ENCODE peak calls at places on chromosome 2, in six cellular contexts. One of them, this sample, is unnamed.

GRCh38 chr2:195396479-195396878 is 260.5 kb upstream of the SLC39A10 start:
- DNase-seq in H1: no peak
- DNase-seq in HepG2: no peak
- DNase-seq in SK-N-SH: no peak
- DNase-seq in K562: no peak
- DNase-seq in HCT116: no peak
- DNase-seq in this sample: no peak

GRCh38 chr2:239273280-239274234 is 127.3 kb downstream of the HDAC4 start:
- DNase-seq in HepG2: no peak
- DNase-seq in K562: no peak
- DNase-seq in H1: no peak
- DNase-seq in HCT116: no peak
- DNase-seq in SK-N-SH: no peak
- DNase-seq in this sample: no peak

GRCh38 chr2:63000801-63001200 is 49.8 kb upstream of the OTX1 start:
- DNase-seq in SK-N-SH: no peak
- DNase-seq in H1: no peak
- DNase-seq in HepG2: no peak
- DNase-seq in K562: no peak
- DNase-seq in HCT116: no peak
- DNase-seq in this sample: no peak

GRCh38 chr2:170022692-170023091 is 155.3 kb upstream of the MYO3B start:
- DNase-seq in SK-N-SH: no peak
- DNase-seq in H1: no peak
- DNase-seq in HepG2: no peak
- DNase-seq in HCT116: no peak
- DNase-seq in K562: no peak
- DNase-seq in this sample: no peak

GRCh38 chr2:68253211-68254068 is 1.1 kb upstream of the PPP3R1 start:
- DNase-seq in HepG2: peak
- DNase-seq in H1: no peak
- DNase-seq in K562: no peak
- DNase-seq in SK-N-SH: peak
- DNase-seq in HCT116: no peak
- DNase-seq in this sample: no peak

GRCh38 chr2:24287171-24287570 is 73.2 kb downstream of the ITSN2 start:
- DNase-seq in HepG2: no peak
- DNase-seq in K562: no peak
- DNase-seq in H1: no peak
- DNase-seq in HCT116: no peak
- DNase-seq in SK-N-SH: no peak
- DNase-seq in this sample: no peak

GRCh38 chr2:234391625-234392024 is 105.3 kb downstream of the ARL4C start:
- DNase-seq in K562: no peak
- DNase-seq in SK-N-SH: no peak
- DNase-seq in HepG2: no peak
- DNase-seq in HCT116: no peak
- DNase-seq in H1: no peak
- DNase-seq in this sample: no peak

GRCh38 chr2:224849264-224849663 is 133.1 kb upstream of the CCDC195 start:
- DNase-seq in SK-N-SH: no peak
- DNase-seq in K562: no peak
- DNase-seq in HCT116: no peak
- DNase-seq in H1: no peak
- DNase-seq in HepG2: no peak
- DNase-seq in this sample: no peak

GRCh38 chr2:218003265-218003950 is 613 bp upstream of the TNS1 start:
- DNase-seq in SK-N-SH: peak
- DNase-seq in HepG2: no peak
- DNase-seq in HCT116: no peak
- DNase-seq in H1: no peak
- DNase-seq in K562: no peak
- DNase-seq in this sample: no peak

GRCh38 chr2:95234806-95235205 is 27.5 kb downstream of the ZNF892 start:
- DNase-seq in H1: no peak
- DNase-seq in K562: no peak
- DNase-seq in HepG2: no peak
- DNase-seq in HCT116: no peak
- DNase-seq in SK-N-SH: no peak
- DNase-seq in this sample: no peak

GRCh38 chr2:64562148-64562784 is 38.1 kb downstream of the AFTPH start:
- DNase-seq in HCT116: peak
- DNase-seq in K562: no peak
- DNase-seq in H1: no peak
- DNase-seq in HepG2: peak
- DNase-seq in SK-N-SH: peak
- DNase-seq in this sample: no peak

GRCh38 chr2:215835641-215836040 is 177.7 kb downstream of the MREG start:
- DNase-seq in K562: no peak
- DNase-seq in HepG2: no peak
- DNase-seq in HCT116: no peak
- DNase-seq in SK-N-SH: no peak
- DNase-seq in H1: no peak
- DNase-seq in this sample: peak

GRCh38 chr2:167715932-167716331 is 531.5 kb downstream of the STK39 start:
- DNase-seq in HepG2: no peak
- DNase-seq in HCT116: no peak
- DNase-seq in K562: no peak
- DNase-seq in H1: no peak
- DNase-seq in SK-N-SH: no peak
- DNase-seq in this sample: no peak

GRCh38 chr2:42170619-42171395 is 1.7 kb downstream of the EML4 start:
- DNase-seq in HCT116: no peak
- DNase-seq in HepG2: no peak
- DNase-seq in SK-N-SH: no peak
- DNase-seq in H1: no peak
- DNase-seq in K562: no peak
- DNase-seq in this sample: no peak

GRCh38 chr2:221997100-221997499 is 301.7 kb downstream of the PAX3 start:
- DNase-seq in SK-N-SH: no peak
- DNase-seq in HCT116: peak
- DNase-seq in K562: no peak
- DNase-seq in HepG2: peak
- DNase-seq in H1: no peak
- DNase-seq in this sample: peak

GRCh38 chr2:43745457-43745856 is 28.4 kb upstream of the DYNC2LI1 start:
- DNase-seq in HepG2: peak
- DNase-seq in SK-N-SH: no peak
- DNase-seq in K562: no peak
- DNase-seq in HCT116: no peak
- DNase-seq in H1: no peak
- DNase-seq in this sample: no peak

GRCh38 chr2:167607211-167607610 is 640.2 kb downstream of the STK39 start:
- DNase-seq in HCT116: no peak
- DNase-seq in SK-N-SH: no peak
- DNase-seq in H1: no peak
- DNase-seq in HepG2: no peak
- DNase-seq in K562: no peak
- DNase-seq in this sample: no peak

GRCh38 chr2:233342301-233342700 is 12.0 kb upstream of the DGKD start:
- DNase-seq in HCT116: no peak
- DNase-seq in SK-N-SH: no peak
- DNase-seq in H1: no peak
- DNase-seq in HepG2: no peak
- DNase-seq in K562: no peak
- DNase-seq in this sample: no peak

GRCh38 chr2:158738363-158738762 is 56.8 kb upstream of the DAPL1 start:
- DNase-seq in HCT116: no peak
- DNase-seq in K562: no peak
- DNase-seq in H1: no peak
- DNase-seq in SK-N-SH: no peak
- DNase-seq in HepG2: no peak
- DNase-seq in this sample: no peak

GRCh38 chr2:178514664-178515063 is 34.4 kb downstream of the PLEKHA3 start:
- DNase-seq in HCT116: no peak
- DNase-seq in SK-N-SH: no peak
- DNase-seq in HepG2: no peak
- DNase-seq in H1: no peak
- DNase-seq in K562: no peak
- DNase-seq in this sample: no peak

GRCh38 chr2:111045771-111046444 is 74.8 kb upstream of the BCL2L11 start:
- DNase-seq in HCT116: no peak
- DNase-seq in SK-N-SH: no peak
- DNase-seq in H1: no peak
- DNase-seq in HepG2: no peak
- DNase-seq in K562: no peak
- DNase-seq in this sample: no peak

GRCh38 chr2:113918229-113918628 is 28.3 kb downstream of the ACTR3 start:
- DNase-seq in SK-N-SH: no peak
- DNase-seq in HCT116: no peak
- DNase-seq in H1: no peak
- DNase-seq in K562: no peak
- DNase-seq in HepG2: no peak
- DNase-seq in this sample: no peak

GRCh38 chr2:130759906-130760753 is 4.8 kb downstream of the AMER3 start:
- DNase-seq in HepG2: no peak
- DNase-seq in K562: no peak
- DNase-seq in SK-N-SH: peak
- DNase-seq in HCT116: no peak
- DNase-seq in H1: no peak
- DNase-seq in this sample: peak

GRCh38 chr2:162106146-162106551 is 32.1 kb upstream of the DPP4 start:
- DNase-seq in HCT116: no peak
- DNase-seq in SK-N-SH: no peak
- DNase-seq in K562: no peak
- DNase-seq in HepG2: no peak
- DNase-seq in H1: no peak
- DNase-seq in this sample: no peak

DNA sequence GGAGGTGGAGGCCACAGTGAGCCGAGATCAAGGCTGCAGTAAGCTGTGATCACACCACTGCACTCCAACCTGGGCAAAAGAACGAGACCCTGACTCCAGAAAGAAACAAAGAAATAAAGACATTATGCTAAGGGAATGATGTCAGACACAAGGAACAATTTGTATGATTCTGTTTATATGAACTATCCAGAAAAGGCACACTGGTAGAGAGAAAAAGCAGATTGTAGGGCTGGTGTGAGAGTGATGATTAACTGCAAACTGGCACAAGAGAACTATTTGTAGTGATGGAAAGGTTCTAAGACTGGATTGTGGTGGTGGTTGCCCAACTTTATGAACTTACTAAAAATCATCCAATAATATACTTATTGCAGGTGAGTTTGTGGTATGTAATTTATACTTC is 106.3 kb downstream of the MAP3K20 start:
- DNase-seq in HepG2: no peak
- DNase-seq in HCT116: no peak
- DNase-seq in SK-N-SH: no peak
- DNase-seq in K562: no peak
- DNase-seq in H1: no peak
- DNase-seq in this sample: no peak
- TF ChIP-seq JUND in HepG2: no peak
- TF ChIP-seq JUND in HCT116: no peak
- TF ChIP-seq JUND in SK-N-SH: no peak
- TF ChIP-seq JUND in K562: no peak
- TF ChIP-seq JUND in H1: no peak
- TF ChIP-seq JUND in this sample: no peak

GRCh38 chr2:142602418-142602989 is 275.0 kb upstream of the KYNU start:
- DNase-seq in H1: no peak
- DNase-seq in SK-N-SH: no peak
- DNase-seq in HepG2: no peak
- DNase-seq in K562: no peak
- DNase-seq in HCT116: no peak
- DNase-seq in this sample: no peak

GRCh38 chr2:142599504-142599903 is 278.0 kb upstream of the KYNU start:
- DNase-seq in K562: no peak
- DNase-seq in HepG2: peak
- DNase-seq in H1: no peak
- DNase-seq in HCT116: no peak
- DNase-seq in SK-N-SH: no peak
- DNase-seq in this sample: no peak

GRCh38 chr2:142601794-142602193 is 275.7 kb upstream of the KYNU start:
- DNase-seq in H1: no peak
- DNase-seq in SK-N-SH: no peak
- DNase-seq in K562: no peak
- DNase-seq in HepG2: no peak
- DNase-seq in HCT116: no peak
- DNase-seq in this sample: no peak

GRCh38 chr2:142603761-142604160 is 273.7 kb upstream of the KYNU start:
- DNase-seq in H1: no peak
- DNase-seq in K562: no peak
- DNase-seq in HCT116: no peak
- DNase-seq in HepG2: no peak
- DNase-seq in SK-N-SH: no peak
- DNase-seq in this sample: no peak
- TF ChIP-seq JUND in H1: no peak
- TF ChIP-seq JUND in K562: no peak
- TF ChIP-seq JUND in HCT116: no peak
- TF ChIP-seq JUND in HepG2: no peak
- TF ChIP-seq JUND in SK-N-SH: no peak
- TF ChIP-seq JUND in this sample: no peak

DNA sequence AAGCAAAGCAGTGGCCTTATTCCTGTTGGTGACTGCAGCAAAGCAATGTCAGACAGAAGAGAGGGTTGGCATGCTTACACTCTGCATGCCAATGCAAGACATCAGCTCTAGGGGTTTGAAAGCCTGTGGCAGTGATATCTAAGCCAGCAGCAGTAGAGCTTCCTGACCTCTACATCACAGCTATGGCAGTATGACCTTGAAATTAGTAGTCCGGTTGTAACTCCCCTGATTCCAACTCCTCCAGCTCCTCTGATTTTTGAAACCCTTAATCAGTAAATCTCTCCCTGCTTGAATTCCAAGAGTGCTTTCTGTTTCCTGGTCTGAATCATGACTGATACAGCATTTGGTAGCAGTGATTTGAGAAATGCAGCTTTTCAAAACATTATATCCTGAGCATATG is 60.0 kb upstream of the LRP1B start:
- DNase-seq in SK-N-SH: no peak
- DNase-seq in HepG2: no peak
- DNase-seq in K562: no peak
- DNase-seq in H1: no peak
- DNase-seq in HCT116: no peak
- DNase-seq in this sample: no peak
- TF ChIP-seq JUND in SK-N-SH: peak
- TF ChIP-seq JUND in HepG2: no peak
- TF ChIP-seq JUND in K562: no peak
- TF ChIP-seq JUND in H1: no peak
- TF ChIP-seq JUND in HCT116: no peak
- TF ChIP-seq JUND in this sample: no peak

GRCh38 chr2:100895402-100895801 is 75.5 kb downstream of the NPAS2 start:
- DNase-seq in H1: no peak
- DNase-seq in HepG2: no peak
- DNase-seq in HCT116: no peak
- DNase-seq in SK-N-SH: peak
- DNase-seq in K562: no peak
- DNase-seq in this sample: no peak

GRCh38 chr2:100894531-100895156 is 74.7 kb downstream of the NPAS2 start:
- DNase-seq in HCT116: no peak
- DNase-seq in SK-N-SH: no peak
- DNase-seq in HepG2: no peak
- DNase-seq in H1: no peak
- DNase-seq in K562: no peak
- DNase-seq in this sample: no peak

GRCh38 chr2:100891911-100892642 is 72.1 kb downstream of the NPAS2 start:
- DNase-seq in H1: no peak
- DNase-seq in HCT116: peak
- DNase-seq in K562: peak
- DNase-seq in HepG2: peak
- DNase-seq in SK-N-SH: no peak
- DNase-seq in this sample: no peak

GRCh38 chr2:100895934-100896685 is 76.2 kb downstream of the NPAS2 start:
- DNase-seq in HepG2: no peak
- DNase-seq in H1: no peak
- DNase-seq in K562: no peak
- DNase-seq in HCT116: no peak
- DNase-seq in SK-N-SH: no peak
- DNase-seq in this sample: no peak

GRCh38 chr2:100893753-100894530 is 74.0 kb downstream of the NPAS2 start:
- DNase-seq in HepG2: peak
- DNase-seq in HCT116: peak
- DNase-seq in SK-N-SH: no peak
- DNase-seq in H1: no peak
- DNase-seq in K562: peak
- DNase-seq in this sample: no peak
- TF ChIP-seq JUND in HepG2: no peak
- TF ChIP-seq JUND in HCT116: peak
- TF ChIP-seq JUND in SK-N-SH: no peak
- TF ChIP-seq JUND in H1: no peak
- TF ChIP-seq JUND in K562: peak
- TF ChIP-seq JUND in this sample: no peak